ENCODE peak calls at places on chromosomes 1 and 21, in ten cellular contexts. I, E, P, Q, T, Z, C, U, K and N are unnamed samples. For H3K4me1, the result is how much of the 10 kb centered on the place peaks cover.

GRCh38 chr1:7561331-7561921 is 209.7 kb upstream of the VAMP3 start:
- DNase-seq in E (peak), Z (no peak), U (no peak), I (no peak), C (no peak), T (peak), Q (peak), P (no peak), K (peak), N (no peak)

GRCh38 chr1:233389867-233390266 is 62.3 kb downstream of the MAP3K21 start:
- DNase-seq in Q (no peak), Z (no peak), K (no peak), P (no peak), C (no peak), I (no peak), E (no peak), T (no peak), U (no peak), N (no peak)

GRCh38 chr21:35211767-35212166 is 162.7 kb upstream of the RUNX1 start:
- DNase-seq in P (no peak), U (no peak), Q (no peak), K (no peak), E (no peak), T (peak), I (no peak), Z (no peak), C (no peak), N (no peak)

GRCh38 chr1:200670215-200671118 is 760 bp upstream of the DDX59 start:
- DNase-seq in K (no peak), T (peak), U (peak), I (no peak), Z (peak), P (no peak), C (no peak), Q (peak), E (peak), N (peak)

GRCh38 chr1:50659107-50659628 is 235.9 kb upstream of the DMRTA2 start:
- DNase-seq in C (no peak), E (no peak), U (no peak), Z (no peak), I (no peak), P (no peak), T (no peak), Q (no peak), K (no peak), N (no peak)

GRCh38 chr1:182680901-182681300 is 3.5 kb downstream of the RGS8 start:
- DNase-seq in C (no peak), I (no peak), E (peak), Z (no peak), U (no peak), P (no peak), K (no peak), Q (no peak), T (no peak), N (no peak)

GRCh38 chr1:159000627-159001026 is 9.1 kb upstream of the IFI16 start:
- DNase-seq in T (peak), C (peak), Z (peak), E (peak), U (peak), K (peak), Q (peak), I (no peak), P (peak), N (peak)

GRCh38 chr1:15946546-15947381 is 29.1 kb downstream of the ZBTB17 start:
- DNase-seq in U (no peak), T (no peak), Q (no peak), K (no peak), P (peak), Z (peak), E (no peak), I (no peak), C (no peak), N (no peak)

GRCh38 chr1:222931018-222931417 is 116.2 kb downstream of the DISP1 start:
- DNase-seq in Q (no peak), U (no peak), C (no peak), P (no peak), K (no peak), Z (no peak), E (no peak), I (no peak), T (peak), N (no peak)

GRCh38 chr1:97334454-97334853 is 586.4 kb downstream of the DPYD start:
- DNase-seq in Z (no peak), K (no peak), U (no peak), Q (peak), I (no peak), P (no peak), T (peak), E (no peak), C (no peak), N (no peak)

GRCh38 chr1:36350659-36351171 is 27.3 kb upstream of the EVA1B start:
- DNase-seq in T (peak), E (peak), K (no peak), U (peak), I (peak), P (no peak), C (peak), Q (peak), Z (no peak), N (no peak)

GRCh38 chr1:33826311-33826710 is 37.6 kb upstream of the HMGB4 start:
- DNase-seq in E (no peak), K (no peak), C (no peak), T (no peak), I (no peak), Z (no peak), Q (no peak), U (no peak), P (no peak), N (no peak)

GRCh38 chr21:27244356-27244755 is 277.5 kb upstream of the ADAMTS5 start:
- DNase-seq in E (no peak), T (peak), K (no peak), U (no peak), P (no peak), C (no peak), Z (no peak), Q (no peak), I (no peak), N (no peak)

GRCh38 chr21:42439284-42440186 is 35.8 kb downstream of the UBASH3A start:
- DNase-seq in C (no peak), Q (no peak), P (no peak), Z (no peak), K (no peak), I (no peak), U (no peak), T (no peak), E (no peak), N (no peak)

GRCh38 chr1:168567007-168567406 is 9.4 kb upstream of the XCL1 start:
- DNase-seq in I (no peak), U (no peak), T (no peak), P (no peak), K (no peak), Q (no peak), E (no peak), Z (no peak), C (no peak), N (no peak)

GRCh38 chr1:246528933-246529731 is 22.1 kb upstream of the SMYD3 start:
- DNase-seq in U (no peak), P (no peak), I (no peak), Z (peak), K (no peak), E (no peak), Q (peak), C (no peak), T (no peak), N (no peak)

GRCh38 chr21:19123053-19123452 is 719.5 kb upstream of the TMPRSS15 start:
- DNase-seq in U (no peak), Q (no peak), Z (peak), T (no peak), I (no peak), K (no peak), P (no peak), E (no peak), C (no peak), N (no peak)

DNA sequence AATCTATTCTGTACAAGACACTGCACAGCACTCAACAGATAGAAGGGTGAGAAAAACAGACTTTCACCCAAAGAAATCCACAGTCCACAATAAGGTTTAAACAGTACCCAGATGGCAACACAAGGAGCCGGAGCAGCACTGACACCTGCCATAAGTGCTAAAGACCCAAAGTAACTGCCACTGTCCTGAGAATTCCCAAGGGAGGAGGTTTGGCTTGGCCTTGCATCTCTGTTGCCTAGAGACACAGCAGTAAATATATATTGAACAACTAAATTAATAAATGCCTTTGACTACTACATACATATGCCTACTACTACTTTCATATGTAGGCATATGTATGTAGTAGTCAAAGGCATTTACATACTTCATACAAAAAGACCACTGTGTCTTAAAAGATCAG is 68.0 kb downstream of the VAV3 start:
- DNase-seq in Q (no peak), K (no peak), C (no peak), Z (no peak), P (no peak), E (no peak), T (no peak), I (no peak), U (no peak), N (no peak)
- H3K4me1 ChIP-seq in Q (under half), K (under half), C (under half), Z (under half), P (under half), E (under half), T (under half), I (under half), U (under half), N (under half)

GRCh38 chr1:30977511-30977910 is 69.0 kb upstream of the SDC3 start:
- DNase-seq in U (no peak), T (no peak), Q (no peak), K (no peak), P (no peak), C (no peak), E (no peak), Z (no peak), I (no peak), N (no peak)
- H3K4me1 ChIP-seq in U (under half), T (under half), Q (under half), K (under half), P (under half), C (under half), E (under half), Z (under half), I (under half), N (under half)

GRCh38 chr1:234617986-234618725 is 8.2 kb upstream of the IRF2BP2 start:
- DNase-seq in T (peak), Q (no peak), E (no peak), C (no peak), K (no peak), I (no peak), P (no peak), Z (no peak), U (no peak), N (no peak)

GRCh38 chr1:234619071-234619480 is 9.1 kb upstream of the IRF2BP2 start:
- DNase-seq in C (no peak), I (no peak), K (no peak), T (peak), Q (no peak), P (no peak), U (no peak), Z (no peak), E (no peak), N (no peak)

GRCh38 chr1:234618726-234619049 is 8.7 kb upstream of the IRF2BP2 start:
- DNase-seq in K (no peak), Z (no peak), T (no peak), E (no peak), I (no peak), Q (no peak), P (no peak), C (no peak), U (no peak), N (no peak)

GRCh38 chr1:234617135-234617985 is 7.4 kb upstream of the IRF2BP2 start:
- DNase-seq in T (no peak), U (no peak), K (no peak), C (no peak), I (no peak), Z (no peak), E (no peak), Q (no peak), P (no peak), N (no peak)

DNA sequence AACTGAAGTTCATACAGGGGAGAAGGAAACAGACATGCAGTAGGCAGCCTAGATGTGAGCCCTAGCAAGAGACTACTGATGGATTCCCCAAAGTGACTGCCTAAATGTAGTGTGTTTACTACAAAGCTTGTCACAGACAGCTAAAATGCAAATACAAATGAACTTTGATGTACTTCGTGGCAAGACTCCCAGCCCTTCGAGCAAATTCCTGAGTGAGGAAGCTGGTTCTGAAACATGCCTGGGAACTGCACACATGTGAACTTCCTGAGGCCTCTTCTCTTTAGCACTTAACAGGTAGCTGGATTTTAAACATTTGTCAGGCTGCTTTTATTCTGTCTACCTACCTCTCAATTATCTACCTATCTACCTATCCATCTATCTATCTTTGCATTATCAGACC is 6.7 kb upstream of the IRF2BP2 start:
- DNase-seq in E (no peak), I (no peak), U (no peak), P (no peak), K (no peak), T (peak), C (no peak), Q (no peak), Z (no peak), N (no peak)
- H3K4me1 ChIP-seq in E (half or more), I (under half), U (under half), P (under half), K (half or more), T (under half), C (under half), Q (under half), Z (under half), N (under half)

GRCh38 chr1:39107891-39108290 is 81.7 kb downstream of the NDUFS5 start:
- DNase-seq in E (no peak), P (no peak), I (no peak), C (no peak), Z (no peak), K (no peak), Q (no peak), T (no peak), U (no peak), N (no peak)
- H3K4me1 ChIP-seq in E (half or more), P (under half), I (under half), C (under half), Z (half or more), K (under half), Q (half or more), T (under half), U (under half), N (under half)

DNA sequence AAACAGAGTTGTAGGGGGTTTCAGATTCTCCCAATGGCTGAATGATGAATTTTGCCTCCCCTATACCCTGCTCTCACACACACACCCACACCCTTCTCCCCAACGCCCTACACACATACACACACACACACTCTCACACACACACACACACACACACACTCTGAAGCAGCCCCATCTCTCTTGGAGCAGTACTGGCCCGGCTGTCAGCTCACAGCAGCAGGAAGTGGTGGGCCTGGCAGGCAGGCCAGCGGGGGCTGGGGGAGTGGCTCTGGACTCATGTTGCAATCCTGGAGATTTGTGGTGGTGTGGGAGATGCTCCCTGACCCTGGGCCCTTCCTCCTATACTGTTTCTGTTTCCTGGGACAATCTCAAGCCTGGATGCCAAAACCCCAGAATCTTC is 2.2 kb downstream of the IKBKE start:
- DNase-seq in I (no peak), Z (peak), T (peak), K (no peak), Q (peak), U (no peak), E (no peak), C (no peak), P (peak), N (no peak)
- H3K4me1 ChIP-seq in I (half or more), Z (under half), T (under half), K (under half), Q (under half), U (under half), E (under half), C (under half), P (under half), N (under half)

GRCh38 chr1:183869671-183870070 is 64.8 kb downstream of the RGL1 start:
- DNase-seq in I (no peak), U (no peak), C (no peak), Q (no peak), Z (no peak), P (no peak), T (peak), E (no peak), K (no peak), N (no peak)

GRCh38 chr1:183871142-183871541 is 66.2 kb downstream of the RGL1 start:
- DNase-seq in T (peak), P (peak), E (peak), U (no peak), Q (peak), Z (no peak), I (no peak), K (no peak), C (no peak), N (no peak)

GRCh38 chr1:183870351-183871077 is 65.6 kb downstream of the RGL1 start:
- DNase-seq in Q (no peak), I (no peak), U (no peak), K (peak), T (peak), Z (peak), P (peak), C (peak), E (no peak), N (peak)

GRCh38 chr1:183871568-183871967 is 66.6 kb downstream of the RGL1 start:
- DNase-seq in Q (no peak), K (no peak), E (no peak), Z (no peak), P (no peak), T (no peak), C (no peak), I (no peak), U (no peak), N (no peak)

DNA sequence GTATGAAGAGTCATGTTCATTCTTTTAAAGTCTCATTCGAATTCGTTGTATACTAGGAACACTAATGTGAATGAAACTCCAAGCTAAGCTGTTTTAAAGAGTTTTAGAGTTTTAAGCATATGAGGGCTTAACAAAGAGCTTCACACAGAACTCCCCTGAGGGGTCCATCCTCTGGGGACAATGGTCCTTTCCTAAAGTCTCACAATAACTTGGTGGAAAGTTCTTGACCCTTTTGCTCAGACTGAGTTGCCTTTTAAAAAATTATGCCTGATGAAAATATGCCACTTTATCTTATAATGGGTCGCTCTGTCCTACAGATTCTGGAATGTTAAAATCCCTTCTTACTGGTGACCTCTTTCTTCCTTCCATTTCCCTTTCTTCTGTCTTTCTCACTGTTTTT is 64.3 kb downstream of the RGL1 start:
- DNase-seq in E (no peak), T (no peak), Q (no peak), K (no peak), I (no peak), C (no peak), P (no peak), Z (no peak), U (no peak), N (no peak)
- H3K4me1 ChIP-seq in E (under half), T (under half), Q (half or more), K (under half), I (under half), C (under half), P (under half), Z (under half), U (under half), N (under half)

GRCh38 chr21:39007532-39007931 is 175.7 kb downstream of the PSMG1 start:
- DNase-seq in Z (no peak), K (no peak), P (no peak), I (no peak), U (no peak), Q (no peak), C (no peak), E (no peak), T (no peak), N (no peak)

GRCh38 chr21:39001341-39001740 is 181.9 kb downstream of the PSMG1 start:
- DNase-seq in K (no peak), P (no peak), T (peak), I (no peak), Z (no peak), U (no peak), C (no peak), E (no peak), Q (no peak), N (no peak)

GRCh38 chr21:39004776-39005605 is 178.3 kb downstream of the PSMG1 start:
- DNase-seq in C (peak), U (no peak), Q (no peak), K (no peak), T (peak), E (no peak), I (no peak), Z (peak), P (peak), N (peak)

GRCh38 chr21:39006653-39007417 is 176.4 kb downstream of the PSMG1 start:
- DNase-seq in Q (no peak), E (no peak), I (no peak), P (peak), U (peak), K (no peak), C (peak), T (no peak), Z (peak), N (peak)

GRCh38 chr21:39003982-39004775 is 179.1 kb downstream of the PSMG1 start:
- DNase-seq in I (no peak), T (peak), K (no peak), U (peak), Q (no peak), Z (peak), C (no peak), E (no peak), P (no peak), N (no peak)
- H3K4me1 ChIP-seq in I (under half), T (under half), K (under half), U (under half), Q (under half), Z (under half), C (under half), E (under half), P (under half), N (under half)

GRCh38 chr1:163538682-163539081 is 216.9 kb downstream of the NUF2 start:
- DNase-seq in T (no peak), Q (no peak), C (no peak), P (no peak), U (no peak), Z (no peak), E (no peak), K (no peak), I (no peak), N (no peak)
- H3K4me1 ChIP-seq in T (under half), Q (under half), C (under half), P (under half), U (under half), Z (under half), E (under half), K (under half), I (under half), N (under half)

GRCh38 chr1:161119017-161119378 is 1.1 kb downstream of the NIT1 start:
- DNase-seq in P (no peak), K (peak), T (no peak), U (no peak), E (no peak), Z (peak), I (no peak), C (peak), Q (no peak), N (peak)

GRCh38 chr1:161115132-161115711 is 2.6 kb downstream of the PFDN2 start:
- DNase-seq in E (peak), Q (no peak), Z (no peak), U (no peak), K (no peak), T (peak), C (no peak), P (no peak), I (no peak), N (no peak)

GRCh38 chr1:161113915-161114314 is 3.9 kb downstream of the PFDN2 start:
- DNase-seq in Q (no peak), I (no peak), C (no peak), T (no peak), Z (no peak), P (no peak), U (no peak), E (no peak), K (no peak), N (no peak)

GRCh38 chr1:161117681-161118581 is at the start of the genes NIT1 and PFDN2:
- DNase-seq in Z (peak), P (peak), T (peak), E (peak), K (peak), C (peak), U (peak), Q (peak), I (peak), N (peak)

GRCh38 chr1:161114556-161114955 is 3.3 kb downstream of the PFDN2 start:
- DNase-seq in T (peak), Z (no peak), E (no peak), U (no peak), C (no peak), I (no peak), Q (no peak), K (no peak), P (no peak), N (no peak)
- H3K4me1 ChIP-seq in T (under half), Z (half or more), E (half or more), U (under half), C (under half), I (under half), Q (under half), K (under half), P (under half), N (under half)

DNA sequence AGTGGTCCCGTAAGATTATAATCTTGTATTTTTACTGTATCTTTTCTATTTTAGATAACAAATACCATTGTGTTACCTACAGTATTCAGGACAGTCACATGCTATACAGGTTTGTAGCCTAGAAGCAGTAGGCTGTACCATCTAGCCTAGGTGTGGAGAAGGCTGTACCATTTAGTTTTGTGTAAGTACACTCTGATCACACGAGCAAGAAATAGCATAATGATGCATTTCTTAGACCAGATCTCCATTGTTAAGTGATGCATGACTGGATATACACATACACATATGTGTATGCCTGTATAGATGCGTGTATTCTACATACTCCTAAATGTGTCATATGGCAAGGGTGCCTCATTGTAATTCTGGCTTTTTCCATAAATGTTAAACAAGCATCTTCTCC is 33.9 kb downstream of the GALNT2 start:
- DNase-seq in T (no peak), Q (no peak), Z (no peak), I (no peak), C (no peak), U (no peak), E (no peak), K (no peak), P (no peak), N (no peak)
- H3K4me1 ChIP-seq in T (under half), Q (half or more), Z (under half), I (under half), C (under half), U (under half), E (under half), K (under half), P (under half), N (under half)